ENCODE peak calls at places on chromosomes 3 and 15, in nine cellular contexts. X is body of pancreas, I is psoas muscle, G is left ventricle myocardium inferior, T is A549, Z is thoracic aorta, R is endothelial cell of umbilical vein, N is hepatocyte, J is BJ. W is an unnamed sample.

GRCh38 chr3:184345678-184346144 is 8.3 kb downstream of the FAM131A start:
- DNase-seq in X (peak; percentile 75), I (peak; percentile 76), G (peak; percentile 55), T (peak; percentile 68), Z (no peak), R (peak; percentile 44), N (peak; percentile 89), J (no peak), W (peak; percentile 77)

GRCh38 chr3:188575501-188575900 is 421.5 kb downstream of the LPP start:
- DNase-seq in X (no peak), I (no peak), G (no peak), T (no peak), Z (no peak), R (no peak), N (no peak), J (no peak), W (no peak)

GRCh38 chr3:55709411-55709997 is 222.4 kb upstream of the WNT5A start:
- DNase-seq in X (no peak), I (no peak), G (no peak), T (no peak), Z (no peak), R (no peak), N (no peak), J (no peak), W (no peak)

GRCh38 chr15:101277943-101278564 is 769 bp upstream of the SELENOS start:
- DNase-seq in X (no peak), I (no peak), G (no peak), T (no peak), Z (no peak), R (no peak), N (peak; percentile 33), J (no peak), W (peak; percentile 37)

GRCh38 chr15:84955089-84955848 is 26.4 kb upstream of the PDE8A start:
- DNase-seq in X (peak; percentile 82), I (peak; percentile 70), G (peak; percentile 68), T (peak; percentile 89), Z (peak; percentile 25), R (peak; percentile 84), N (peak; percentile 85), J (no peak), W (peak; percentile 85)

GRCh38 chr3:194130807-194131589 is 5.0 kb upstream of the HES1 start:
- DNase-seq in X (peak; percentile 88), I (peak; percentile 22), G (no peak), T (peak; percentile 74), Z (no peak), R (no peak), N (peak; percentile 73), J (no peak), W (no peak)

GRCh38 chr3:173785004-173785403 is 387.5 kb downstream of the NLGN1 start:
- DNase-seq in X (no peak), I (no peak), G (no peak), T (no peak), Z (no peak), R (no peak), N (peak; percentile 8), J (no peak), W (peak; percentile 16)

GRCh38 chr3:53711387-53711786 is 134.8 kb downstream of the CHDH start:
- DNase-seq in X (no peak), I (no peak), G (peak; percentile 45), T (no peak), Z (no peak), R (no peak), N (no peak), J (no peak), W (no peak)

GRCh38 chr3:12947504-12948369 is 106.4 kb upstream of the RPL32 start:
- DNase-seq in X (no peak), I (peak; percentile 77), G (peak; percentile 75), T (no peak), Z (no peak), R (peak; percentile 24), N (peak; percentile 70), J (peak; percentile 31), W (peak; percentile 88)
- TF ChIP-seq CTCF in X (no peak), I (peak; percentile 9), G (peak; percentile 31), T (no peak), Z (peak; percentile 11), R (peak; percentile 9), N (no peak), J (no peak), W (peak; percentile 17)

DNA sequence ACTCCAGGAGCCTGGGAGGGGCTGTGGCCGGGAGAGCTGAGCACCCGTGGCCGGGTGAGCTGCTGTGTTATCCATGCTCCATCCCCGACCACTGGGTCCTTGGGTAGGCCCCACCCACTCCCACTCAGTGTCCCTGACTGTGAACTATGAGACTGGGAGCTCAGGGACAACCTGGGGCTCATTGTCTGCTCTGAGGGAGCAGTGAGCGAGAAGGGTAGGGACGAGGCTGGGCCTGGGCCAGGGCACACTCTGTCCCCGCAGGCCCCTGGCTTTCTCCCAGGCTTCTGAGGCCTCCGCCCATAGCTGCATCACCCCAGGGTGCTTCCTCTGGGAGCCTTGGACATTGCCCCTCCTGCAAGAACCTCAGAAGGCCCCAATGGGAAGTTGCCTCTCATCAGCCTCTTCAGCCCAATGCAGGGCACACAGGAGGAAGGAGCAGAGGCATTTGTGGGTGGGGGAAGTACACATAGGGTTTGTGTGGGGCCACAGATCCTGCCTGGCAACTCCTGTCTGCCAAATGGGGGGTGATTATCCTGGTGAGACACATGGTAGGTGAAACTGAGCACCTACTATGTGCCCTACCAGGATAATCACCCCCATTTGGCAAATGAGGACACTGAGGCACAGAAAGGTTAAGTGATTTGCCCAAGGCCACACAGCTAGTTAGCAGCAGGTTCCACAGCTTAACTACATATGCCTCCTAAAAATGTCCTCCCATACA is 2.4 kb downstream of the ANPEP start:
- DNase-seq in X (peak; percentile 85), I (peak; percentile 66), G (peak; percentile 73), T (peak; percentile 31), Z (no peak), R (no peak), N (no peak), J (no peak), W (peak; percentile 87)
- H3K4me3 ChIP-seq in X (no peak overlapping the region), I (no peak overlapping the region), G (no peak overlapping the region), T (no peak overlapping the region), Z (no peak overlapping the region), R (no peak overlapping the region), N (no peak overlapping the region), J (peak overlapping the region; percentile 80), W (peak overlapping the region; percentile 89)

GRCh38 chr3:132800958-132801357 is 78.7 kb upstream of the NPHP3 start:
- DNase-seq in X (no peak), I (no peak), G (no peak), T (no peak), Z (no peak), R (peak; percentile 24), N (no peak), J (no peak), W (no peak)

GRCh38 chr3:132805071-132805470 is 82.9 kb upstream of the NPHP3 start:
- DNase-seq in X (no peak), I (no peak), G (no peak), T (no peak), Z (no peak), R (no peak), N (no peak), J (no peak), W (no peak)

GRCh38 chr3:132804498-132804897 is 82.3 kb upstream of the NPHP3 start:
- DNase-seq in X (no peak), I (no peak), G (no peak), T (no peak), Z (no peak), R (no peak), N (no peak), J (peak; percentile 65), W (no peak)

GRCh38 chr3:132803889-132804288 is 81.7 kb upstream of the NPHP3 start:
- DNase-seq in X (no peak), I (no peak), G (no peak), T (no peak), Z (no peak), R (no peak), N (peak; percentile 9), J (no peak), W (no peak)
- TF ChIP-seq CTCF in X (no peak), I (no peak), G (no peak), T (no peak), Z (no peak), R (no peak), N (peak; percentile 11), J (peak; percentile 23), W (peak; percentile 13)

GRCh38 chr15:46703352-46703861 is 1013.9 kb upstream of the SEMA6D start:
- DNase-seq in X (no peak), I (no peak), G (no peak), T (no peak), Z (no peak), R (no peak), N (no peak), J (no peak), W (no peak)
- H3K4me3 ChIP-seq in X (no peak overlapping the region), I (no peak overlapping the region), G (no peak overlapping the region), T (no peak overlapping the region), Z (no peak overlapping the region), R (no peak overlapping the region), N (no peak overlapping the region), J (no peak overlapping the region), W (no peak overlapping the region)

DNA sequence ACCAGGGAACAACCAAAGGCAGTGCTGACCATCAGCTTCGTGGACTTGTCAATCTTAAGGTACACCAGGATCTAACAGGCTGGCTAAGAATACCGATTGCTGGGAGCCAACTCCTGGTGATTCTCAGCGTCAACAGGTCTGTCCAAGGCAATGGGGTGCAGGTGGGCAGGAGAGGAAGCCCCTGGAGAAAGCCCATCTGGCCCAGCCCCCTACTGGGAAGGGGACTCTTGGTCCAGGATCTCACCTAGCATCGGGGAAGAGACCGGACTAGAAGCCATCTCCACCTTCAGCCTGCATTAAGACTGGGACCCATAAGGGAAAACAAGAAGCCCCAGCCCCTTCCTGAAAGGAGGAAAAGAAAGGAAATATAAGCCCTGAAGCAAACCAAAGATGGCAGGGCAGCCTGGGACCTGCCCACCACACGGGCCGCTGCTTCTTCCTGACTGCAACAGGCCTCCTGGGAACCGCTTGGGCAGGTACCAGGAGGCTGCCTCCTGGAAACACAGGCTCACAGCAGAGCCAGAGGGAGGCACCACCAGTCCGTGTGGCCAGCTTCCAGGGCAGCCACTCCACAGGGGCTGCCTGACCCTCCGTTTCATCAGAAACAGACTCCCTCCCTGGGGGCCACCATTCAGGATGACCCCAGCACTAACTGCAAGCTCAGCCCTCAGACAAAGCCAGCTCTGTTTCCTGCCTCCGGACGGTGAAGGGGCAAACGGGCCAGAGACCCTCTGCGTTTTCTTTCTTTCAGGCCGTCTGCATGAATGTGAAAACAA is 100.3 kb downstream of the LRIG1 start:
- DNase-seq in X (no peak), I (no peak), G (no peak), T (no peak), Z (no peak), R (peak; percentile 65), N (no peak), J (no peak), W (no peak)
- TF ChIP-seq CTCF in X (no peak), I (no peak), G (no peak), T (no peak), Z (no peak), R (peak; percentile 11), N (no peak), J (no peak), W (no peak)

GRCh38 chr15:39584266-39584659 is 3.4 kb downstream of the THBS1 start:
- DNase-seq in X (no peak), I (no peak), G (no peak), T (no peak), Z (no peak), R (no peak), N (no peak), J (no peak), W (no peak)
- H3K4me3 ChIP-seq in X (no peak overlapping the region), I (peak overlapping the region; percentile 9), G (peak overlapping the region; percentile 78), T (peak overlapping the region; percentile 95), Z (peak overlapping the region; percentile 74), R (peak overlapping the region; percentile 97), N (no peak overlapping the region), J (peak overlapping the region; percentile 54), W (peak overlapping the region; percentile 83)